ENCODE peak calls at places on chromosomes 4 and X, in eight cellular contexts. C, S, M, A, R, O, L and J are unnamed samples.
A peak's percentile ranks its signal among the peaks of the same experiment; 100 is the strongest.

GRCh38 chr4:71222661-71223060 is 116.2 kb upstream of the SLC4A4 start:
- DNase-seq in C (no peak), S (peak; percentile 42), M (no peak), A (peak; percentile 47), R (no peak), O (no peak), L (no peak), J (no peak)

GRCh38 chr4:151992755-151993154 is 231.9 kb upstream of the GATB start:
- DNase-seq in C (no peak), S (no peak), M (no peak), A (no peak), R (no peak), O (no peak), L (no peak), J (no peak)

GRCh38 chrX:111365770-111366325 is 46.1 kb downstream of the DCX start:
- DNase-seq in C (no peak), S (no peak), M (no peak), A (no peak), R (no peak), O (no peak), L (no peak), J (no peak)

GRCh38 chr4:77600521-77601451 is 4.8 kb upstream of the CXCL13 start:
- DNase-seq in C (no peak), S (peak; percentile 58), M (peak; percentile 64), A (peak; percentile 20), R (peak; percentile 62), O (peak; percentile 58), L (peak; percentile 53), J (no peak)

GRCh38 chrX:30949554-30949953 is 60.5 kb upstream of the TAB3 start:
- DNase-seq in C (no peak), S (no peak), M (no peak), A (no peak), R (no peak), O (no peak), L (no peak), J (no peak)

GRCh38 chr4:26410385-26411293 is 79.6 kb downstream of the CCKAR start:
- DNase-seq in C (peak; percentile 5), S (peak; percentile 64), M (peak; percentile 50), A (peak; percentile 42), R (peak; percentile 56), O (peak; percentile 76), L (peak; percentile 49), J (no peak)

GRCh38 chrX:24025741-24026402 is 1.1 kb downstream of the KLHL15 start:
- DNase-seq in C (no peak), S (peak; percentile 80), M (no peak), A (peak; percentile 68), R (peak; percentile 71), O (peak; percentile 17), L (no peak), J (peak; percentile 66)

GRCh38 chr4:170736710-170737109 is 647.0 kb upstream of the AADAT start:
- DNase-seq in C (no peak), S (peak; percentile 0), M (no peak), A (peak; percentile 44), R (no peak), O (peak; percentile 17), L (no peak), J (peak; percentile 44)

GRCh38 chr4:142881331-142881730 is 35.2 kb upstream of the INPP4B start:
- DNase-seq in C (no peak), S (no peak), M (no peak), A (no peak), R (no peak), O (no peak), L (no peak), J (no peak)

GRCh38 chr4:119697887-119698393 is 69.3 kb upstream of the PDE5A start:
- DNase-seq in C (no peak), S (no peak), M (no peak), A (no peak), R (no peak), O (no peak), L (no peak), J (no peak)

GRCh38 chr4:38768968-38769394 is 13.8 kb downstream of the TLR10 start:
- DNase-seq in C (no peak), S (no peak), M (no peak), A (peak; percentile 33), R (no peak), O (no peak), L (no peak), J (peak; percentile 18)

GRCh38 chrX:56232221-56233082 is at the start of gene KLF8:
- DNase-seq in C (peak; percentile 84), S (peak; percentile 56), M (peak; percentile 77), A (no peak), R (peak; percentile 58), O (no peak), L (no peak), J (no peak)

GRCh38 chr4:28686618-28687017 is 1826.0 kb downstream of the STIM2 start:
- DNase-seq in C (peak; percentile 3), S (peak; percentile 45), M (peak; percentile 63), A (peak; percentile 9), R (peak; percentile 60), O (peak; percentile 60), L (peak; percentile 55), J (peak; percentile 5)

GRCh38 chr4:121220698-121221097 is 56.6 kb upstream of the TNIP3 start:
- DNase-seq in C (no peak), S (no peak), M (peak; percentile 31), A (no peak), R (no peak), O (no peak), L (no peak), J (no peak)

GRCh38 chr4:112938461-112939058 is 110.9 kb upstream of the ANK2 start:
- DNase-seq in C (no peak), S (peak; percentile 73), M (peak; percentile 64), A (peak; percentile 37), R (peak; percentile 43), O (peak; percentile 60), L (peak; percentile 54), J (peak; percentile 23)

GRCh38 chrX:131704136-131704695 is 160.3 kb downstream of the OR13H1 start:
- DNase-seq in C (peak; percentile 72), S (peak; percentile 12), M (no peak), A (peak; percentile 63), R (no peak), O (peak; percentile 37), L (peak; percentile 83), J (peak; percentile 51)

GRCh38 chr4:73588613-73589012 is 31.6 kb downstream of the RASSF6 start:
- DNase-seq in C (no peak), S (no peak), M (no peak), A (no peak), R (no peak), O (no peak), L (no peak), J (no peak)
- H3K27ac ChIP-seq in C (no peak overlapping the region), S (no peak overlapping the region), M (no peak overlapping the region), A (no peak overlapping the region), R (no peak overlapping the region), O (no peak overlapping the region), L (peak overlapping the region; percentile 87), J (no peak overlapping the region)

GRCh38 chrX:38206542-38206941 is 14.1 kb downstream of the SRPX start:
- DNase-seq in C (no peak), S (peak; percentile 50), M (no peak), A (no peak), R (no peak), O (no peak), L (no peak), J (no peak)
- H3K79me2 ChIP-seq in C (no peaks in the 10 kb centered on the region), S (peaks cover 48% of the 10 kb centered on the region), M (no peaks in the 10 kb centered on the region), A (no peaks in the 10 kb centered on the region), R (no peaks in the 10 kb centered on the region), O (no peaks in the 10 kb centered on the region), L (no peaks in the 10 kb centered on the region), J (peaks cover 61% of the 10 kb centered on the region)

GRCh38 chr4:162274354-162274753 is 110.6 kb upstream of the FSTL5 start:
- DNase-seq in C (peak; percentile 5), S (no peak), M (no peak), A (peak; percentile 4), R (no peak), O (peak; percentile 11), L (peak; percentile 43), J (no peak)
- H3K27ac ChIP-seq in C (no peak overlapping the region), S (no peak overlapping the region), M (no peak overlapping the region), A (no peak overlapping the region), R (no peak overlapping the region), O (no peak overlapping the region), L (peak overlapping the region; percentile 24), J (no peak overlapping the region)

DNA sequence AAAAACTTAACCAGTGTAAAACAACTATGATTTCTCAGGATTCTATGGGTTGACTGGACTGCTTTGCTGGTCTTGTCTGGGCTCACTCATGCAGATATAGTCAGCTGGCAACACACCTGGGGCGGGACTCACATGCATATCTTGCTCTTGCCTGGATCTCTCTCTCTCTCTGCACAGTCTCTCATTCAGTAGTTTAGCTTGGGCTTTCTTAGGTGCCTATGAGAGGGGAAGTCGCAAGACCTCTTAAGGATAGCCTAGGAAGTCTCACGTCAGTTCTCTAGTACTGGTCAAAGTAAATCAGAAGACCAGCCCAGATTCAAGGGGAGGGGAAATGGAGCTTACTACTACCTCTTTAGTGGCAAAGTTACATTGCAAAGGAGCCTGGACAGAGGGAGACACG is 2.0 kb downstream of the COPS4 start:
- DNase-seq in C (no peak), S (peak; percentile 6), M (no peak), A (no peak), R (no peak), O (no peak), L (no peak), J (no peak)
- H3K79me2 ChIP-seq in C (peaks cover 51% of the 10 kb centered on the region), S (peaks cover 66% of the 10 kb centered on the region), M (peaks cover 69% of the 10 kb centered on the region), A (peaks cover 53% of the 10 kb centered on the region), R (peaks cover 65% of the 10 kb centered on the region), O (peaks cover 65% of the 10 kb centered on the region), L (peaks cover 57% of the 10 kb centered on the region), J (peaks cover 63% of the 10 kb centered on the region)